ENCODE peak calls at places on chromosomes 12 and 14, in six cellular contexts. One of them, this sample, is unnamed.

GRCh38 chr12:132428872-132429121 is 61.2 kb upstream of the FBRSL1 start:
- DNase-seq in stomach: peak; percentile 39
- DNase-seq in uterus: no peak
- DNase-seq in right lobe of liver: no peak
- DNase-seq in tibial nerve: no peak
- DNase-seq in Peyer's patch: no peak
- DNase-seq in this sample: no peak

GRCh38 chr14:29759521-29760340 is 167.9 kb downstream of the PRKD1 start:
- DNase-seq in right lobe of liver: no peak
- DNase-seq in stomach: no peak
- DNase-seq in uterus: no peak
- DNase-seq in tibial nerve: no peak
- DNase-seq in Peyer's patch: no peak
- DNase-seq in this sample: no peak

GRCh38 chr12:11719678-11720099 is 70.2 kb downstream of the ETV6 start:
- DNase-seq in stomach: no peak
- DNase-seq in uterus: no peak
- DNase-seq in Peyer's patch: peak; percentile 53
- DNase-seq in tibial nerve: no peak
- DNase-seq in right lobe of liver: peak; percentile 66
- DNase-seq in this sample: no peak

GRCh38 chr14:75825147-75825592 is 156.6 kb downstream of the TGFB3 start:
- DNase-seq in right lobe of liver: no peak
- DNase-seq in tibial nerve: no peak
- DNase-seq in Peyer's patch: no peak
- DNase-seq in uterus: peak; percentile 27
- DNase-seq in stomach: no peak
- DNase-seq in this sample: no peak

GRCh38 chr12:123741937-123742572 is 20.0 kb upstream of the DNAH10 start:
- DNase-seq in uterus: no peak
- DNase-seq in tibial nerve: no peak
- DNase-seq in Peyer's patch: no peak
- DNase-seq in stomach: no peak
- DNase-seq in right lobe of liver: no peak
- DNase-seq in this sample: no peak

GRCh38 chr12:46677749-46678148 is 148.0 kb downstream of the SLC38A4 start:
- DNase-seq in uterus: no peak
- DNase-seq in right lobe of liver: no peak
- DNase-seq in stomach: no peak
- DNase-seq in Peyer's patch: no peak
- DNase-seq in tibial nerve: no peak
- DNase-seq in this sample: no peak

GRCh38 chr12:131628766-131629448 is 82.0 kb upstream of the SFSWAP start:
- DNase-seq in Peyer's patch: no peak
- DNase-seq in uterus: no peak
- DNase-seq in tibial nerve: no peak
- DNase-seq in right lobe of liver: no peak
- DNase-seq in stomach: no peak
- DNase-seq in this sample: no peak

GRCh38 chr12:125852116-125852515 is 786.9 kb downstream of the AACS start:
- DNase-seq in right lobe of liver: no peak
- DNase-seq in tibial nerve: no peak
- DNase-seq in stomach: no peak
- DNase-seq in Peyer's patch: no peak
- DNase-seq in uterus: no peak
- DNase-seq in this sample: no peak

GRCh38 chr12:105252901-105253300 is 16.9 kb upstream of the APPL2 start:
- DNase-seq in tibial nerve: no peak
- DNase-seq in right lobe of liver: no peak
- DNase-seq in uterus: no peak
- DNase-seq in Peyer's patch: no peak
- DNase-seq in stomach: no peak
- DNase-seq in this sample: no peak

GRCh38 chr14:76977793-76978730 is 50.4 kb downstream of the IRF2BPL start:
- DNase-seq in tibial nerve: no peak
- DNase-seq in stomach: peak; percentile 41
- DNase-seq in right lobe of liver: peak; percentile 71
- DNase-seq in uterus: peak; percentile 79
- DNase-seq in Peyer's patch: peak; percentile 70
- DNase-seq in this sample: peak; percentile 73

GRCh38 chr14:54591461-54592245 is 24.7 kb downstream of the SAMD4A start:
- DNase-seq in stomach: no peak
- DNase-seq in uterus: no peak
- DNase-seq in right lobe of liver: no peak
- DNase-seq in Peyer's patch: no peak
- DNase-seq in tibial nerve: no peak
- DNase-seq in this sample: no peak

GRCh38 chr12:78038986-78039385 is 208.3 kb downstream of the NAV3 start:
- DNase-seq in tibial nerve: no peak
- DNase-seq in uterus: no peak
- DNase-seq in stomach: no peak
- DNase-seq in right lobe of liver: no peak
- DNase-seq in Peyer's patch: no peak
- DNase-seq in this sample: no peak

GRCh38 chr14:62939970-62940369 is 105.3 kb downstream of the KCNH5 start:
- DNase-seq in Peyer's patch: no peak
- DNase-seq in uterus: no peak
- DNase-seq in tibial nerve: no peak
- DNase-seq in right lobe of liver: no peak
- DNase-seq in stomach: no peak
- DNase-seq in this sample: no peak

GRCh38 chr12:56151672-56152131 is 685 bp upstream of the MYL6B start:
- DNase-seq in uterus: no peak
- DNase-seq in stomach: peak; percentile 68
- DNase-seq in right lobe of liver: peak; percentile 55
- DNase-seq in Peyer's patch: peak; percentile 82
- DNase-seq in tibial nerve: no peak
- DNase-seq in this sample: peak; percentile 56

GRCh38 chr14:56273151-56273550 is 154.9 kb downstream of the PELI2 start:
- DNase-seq in right lobe of liver: no peak
- DNase-seq in stomach: no peak
- DNase-seq in Peyer's patch: no peak
- DNase-seq in tibial nerve: no peak
- DNase-seq in uterus: no peak
- DNase-seq in this sample: no peak

GRCh38 chr12:127998936-127999467 is 268.0 kb upstream of the TMEM132C start:
- DNase-seq in Peyer's patch: no peak
- DNase-seq in stomach: no peak
- DNase-seq in uterus: no peak
- DNase-seq in right lobe of liver: no peak
- DNase-seq in tibial nerve: no peak
- DNase-seq in this sample: no peak

GRCh38 chr12:49921936-49922335 is 18.2 kb upstream of the FAIM2 start:
- DNase-seq in right lobe of liver: no peak
- DNase-seq in stomach: no peak
- DNase-seq in Peyer's patch: no peak
- DNase-seq in uterus: no peak
- DNase-seq in tibial nerve: no peak
- DNase-seq in this sample: no peak

GRCh38 chr12:49921299-49921698 is 17.6 kb upstream of the FAIM2 start:
- DNase-seq in uterus: no peak
- DNase-seq in Peyer's patch: no peak
- DNase-seq in stomach: no peak
- DNase-seq in right lobe of liver: no peak
- DNase-seq in tibial nerve: no peak
- DNase-seq in this sample: no peak

GRCh38 chr12:49922349-49923034 is 18.8 kb upstream of the FAIM2 start:
- DNase-seq in tibial nerve: no peak
- DNase-seq in uterus: peak; percentile 46
- DNase-seq in right lobe of liver: no peak
- DNase-seq in stomach: no peak
- DNase-seq in Peyer's patch: no peak
- DNase-seq in this sample: no peak

GRCh38 chr12:49920241-49920914 is 16.7 kb upstream of the FAIM2 start:
- DNase-seq in stomach: no peak
- DNase-seq in right lobe of liver: no peak
- DNase-seq in uterus: peak; percentile 55
- DNase-seq in tibial nerve: no peak
- DNase-seq in Peyer's patch: no peak
- DNase-seq in this sample: no peak

DNA sequence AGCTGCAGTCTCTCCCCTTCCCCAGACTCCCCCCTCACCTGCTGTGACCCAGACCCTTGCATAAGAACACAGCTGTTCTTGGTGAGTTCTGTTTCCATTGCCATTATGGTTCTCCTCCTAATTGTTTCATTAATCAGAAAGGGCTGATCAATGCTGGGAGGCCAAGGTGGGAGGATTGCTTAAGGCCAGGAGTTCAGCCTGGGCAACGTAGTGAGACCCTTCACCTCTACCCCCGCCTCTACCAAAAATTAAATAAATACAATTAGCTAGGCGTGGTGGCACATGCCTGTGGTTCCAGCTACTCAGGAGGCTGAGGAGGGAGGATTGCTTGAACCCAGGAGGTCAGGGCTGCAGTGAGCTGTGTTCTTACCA is 17.2 kb upstream of the FAIM2 start:
- DNase-seq in stomach: no peak
- DNase-seq in tibial nerve: no peak
- DNase-seq in right lobe of liver: no peak
- DNase-seq in uterus: no peak
- DNase-seq in Peyer's patch: no peak
- DNase-seq in this sample: no peak
- H3K4me3 ChIP-seq in stomach: no peak overlapping the region
- H3K4me3 ChIP-seq in tibial nerve: no peak overlapping the region
- H3K4me3 ChIP-seq in right lobe of liver: no peak overlapping the region
- H3K4me3 ChIP-seq in uterus: no peak overlapping the region
- H3K4me3 ChIP-seq in Peyer's patch: no peak overlapping the region
- H3K4me3 ChIP-seq in this sample: no peak overlapping the region

GRCh38 chr12:9925746-9926393 is 6.3 kb downstream of the CLEC2A start:
- DNase-seq in Peyer's patch: no peak
- DNase-seq in uterus: no peak
- DNase-seq in tibial nerve: no peak
- DNase-seq in stomach: no peak
- DNase-seq in right lobe of liver: no peak
- DNase-seq in this sample: no peak
- TF ChIP-seq CTCF in Peyer's patch: peak; percentile 54
- TF ChIP-seq CTCF in uterus: peak; percentile 56
- TF ChIP-seq CTCF in tibial nerve: peak; percentile 31
- TF ChIP-seq CTCF in stomach: no peak
- TF ChIP-seq CTCF in right lobe of liver: peak; percentile 54
- TF ChIP-seq CTCF in this sample: no peak

DNA sequence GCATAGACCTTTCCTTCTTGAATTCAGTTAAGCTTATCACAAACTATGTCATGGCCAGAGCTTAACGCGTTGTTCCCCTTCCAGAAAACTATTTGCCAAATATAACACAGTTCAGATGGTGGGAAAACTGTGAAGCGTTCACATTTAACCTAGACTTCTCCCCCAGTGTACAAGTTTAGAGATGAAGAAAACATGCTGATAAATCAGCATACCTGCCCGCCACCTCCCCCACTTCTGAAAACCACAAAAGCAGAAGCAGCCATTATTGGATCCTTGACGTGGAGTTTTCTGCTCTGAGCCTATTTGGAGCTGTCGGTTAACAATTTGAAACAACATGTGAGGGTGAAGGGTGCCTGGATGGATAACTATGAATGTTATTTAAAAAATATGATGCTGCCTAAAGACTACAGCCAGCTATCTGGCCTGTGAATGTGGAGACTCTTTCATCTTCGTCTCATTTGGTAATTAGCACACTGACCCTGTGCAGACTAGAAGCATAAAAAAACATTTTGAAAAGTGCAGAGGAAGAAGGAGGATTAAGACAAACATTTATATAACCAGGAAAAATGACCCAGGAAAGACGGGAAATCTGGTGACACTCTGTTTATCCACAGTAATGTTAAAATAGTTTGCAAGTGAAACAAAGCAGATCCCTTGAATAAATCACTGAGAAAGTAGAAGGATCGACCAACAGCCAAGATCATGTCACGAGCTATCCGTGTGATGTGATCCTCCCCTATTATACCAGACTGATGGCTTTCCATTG is 408.2 kb downstream of the AEBP2 start:
- DNase-seq in right lobe of liver: no peak
- DNase-seq in tibial nerve: no peak
- DNase-seq in uterus: peak; percentile 47
- DNase-seq in stomach: no peak
- DNase-seq in Peyer's patch: no peak
- DNase-seq in this sample: no peak
- TF ChIP-seq POLR2A in right lobe of liver: no peak
- TF ChIP-seq POLR2A in tibial nerve: no peak
- TF ChIP-seq POLR2A in uterus: no peak
- TF ChIP-seq POLR2A in stomach: no peak
- TF ChIP-seq POLR2A in Peyer's patch: no peak
- TF ChIP-seq POLR2A in this sample: no peak

GRCh38 chr14:50001999-50002925 is 109.4 kb downstream of the ARF6 start:
- DNase-seq in right lobe of liver: peak; percentile 33
- DNase-seq in stomach: peak; percentile 34
- DNase-seq in uterus: no peak
- DNase-seq in tibial nerve: no peak
- DNase-seq in Peyer's patch: peak; percentile 71
- DNase-seq in this sample: no peak

GRCh38 chr14:50000215-50001145 is 107.6 kb downstream of the ARF6 start:
- DNase-seq in uterus: peak; percentile 68
- DNase-seq in tibial nerve: no peak
- DNase-seq in stomach: peak; percentile 56
- DNase-seq in right lobe of liver: peak; percentile 52
- DNase-seq in Peyer's patch: peak; percentile 79
- DNase-seq in this sample: peak; percentile 72

GRCh38 chr14:49999826-50000214 is 106.9 kb downstream of the ARF6 start:
- DNase-seq in Peyer's patch: no peak
- DNase-seq in uterus: no peak
- DNase-seq in stomach: no peak
- DNase-seq in right lobe of liver: no peak
- DNase-seq in tibial nerve: no peak
- DNase-seq in this sample: no peak

GRCh38 chr14:50002926-50003212 is 110.0 kb downstream of the ARF6 start:
- DNase-seq in Peyer's patch: no peak
- DNase-seq in stomach: no peak
- DNase-seq in uterus: no peak
- DNase-seq in tibial nerve: no peak
- DNase-seq in right lobe of liver: no peak
- DNase-seq in this sample: no peak

DNA sequence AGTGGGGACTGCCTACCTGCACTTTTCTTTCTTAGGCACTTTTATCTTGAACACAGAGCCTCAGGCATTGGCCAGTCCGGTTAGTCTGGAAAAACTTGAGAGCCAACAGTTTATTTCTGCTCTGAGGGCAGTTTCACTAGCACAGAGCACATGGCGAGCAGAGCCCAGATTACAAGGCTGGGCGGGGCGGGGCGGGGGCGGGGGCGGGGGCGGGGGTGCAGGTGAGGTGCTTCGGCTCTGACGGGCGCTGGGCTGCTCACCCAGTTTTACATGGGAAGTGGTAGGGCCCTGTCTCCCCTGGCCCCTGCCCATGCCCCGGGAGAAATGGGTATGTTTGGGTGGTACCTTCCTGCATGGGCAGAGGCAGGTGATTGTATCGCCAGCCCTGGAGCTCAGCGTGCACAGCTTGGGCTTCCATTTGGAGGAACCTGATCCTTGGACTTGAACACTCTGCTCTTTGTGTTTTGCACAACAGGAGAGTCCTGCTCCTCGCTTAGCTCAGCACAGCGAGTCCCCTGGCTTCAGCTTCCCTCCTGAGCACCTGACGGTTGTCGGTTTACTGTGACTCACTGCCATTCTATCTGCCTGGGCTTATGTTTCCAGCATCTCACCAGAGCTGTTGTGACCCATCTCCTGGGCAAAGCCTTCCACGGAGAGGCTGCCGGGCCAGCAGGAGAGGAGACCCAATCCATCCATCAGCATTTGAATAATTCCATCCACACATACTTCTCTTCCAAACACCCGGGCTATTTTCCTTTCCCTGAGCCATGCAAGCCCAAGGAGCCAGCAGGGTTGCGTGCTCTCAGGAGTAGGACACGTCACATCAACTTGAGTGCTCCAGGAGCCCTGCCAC is 108.5 kb downstream of the ARF6 start:
- DNase-seq in right lobe of liver: peak; percentile 58
- DNase-seq in tibial nerve: peak; percentile 37
- DNase-seq in Peyer's patch: peak; percentile 77
- DNase-seq in stomach: peak; percentile 75
- DNase-seq in uterus: peak; percentile 35
- DNase-seq in this sample: peak; percentile 93
- H3K4me3 ChIP-seq in right lobe of liver: peak overlapping the region; percentile 34
- H3K4me3 ChIP-seq in tibial nerve: peak overlapping the region; percentile 2
- H3K4me3 ChIP-seq in Peyer's patch: peak overlapping the region; percentile 44
- H3K4me3 ChIP-seq in stomach: no peak overlapping the region
- H3K4me3 ChIP-seq in uterus: no peak overlapping the region
- H3K4me3 ChIP-seq in this sample: no peak overlapping the region

This sample was measured in lower leg skin.